ENCODE peak calls at places on chromosomes 11 and 22, in eight cellular contexts. A is pancreas, M is A549, V is fibroblast of lung, R is upper lobe of left lung, Q is HCT116, U is body of pancreas, D is brain microvascular endothelial cell. X is an unnamed sample.

GRCh38 chr22:40044102-40044869 is 49.5 kb downstream of the FAM83F start:
- DNase-seq in A (peak; percentile 96), M (peak; percentile 98), V (peak; percentile 99), R (peak; percentile 92), Q (peak; percentile 98), U (peak; percentile 97), D (peak; percentile 99), X (peak; percentile 100)

GRCh38 chr22:17779286-17780115 is 5.2 kb upstream of the BID start:
- DNase-seq in A (no peak), M (no peak), V (no peak), R (peak; percentile 54), Q (no peak), U (no peak), D (no peak), X (no peak)

GRCh38 chr11:126797801-126798200 is 202.8 kb downstream of the KIRREL3 start:
- DNase-seq in A (no peak), M (no peak), V (no peak), R (no peak), Q (no peak), U (no peak), D (no peak), X (no peak)

GRCh38 chr22:26968873-26969272 is 311.5 kb downstream of the MIAT start:
- DNase-seq in A (no peak), M (no peak), V (peak; percentile 77), R (no peak), Q (no peak), U (no peak), D (no peak), X (no peak)

GRCh38 chr11:57511741-57512430 is 3.6 kb downstream of the SLC43A1 start:
- DNase-seq in A (no peak), M (no peak), V (no peak), R (no peak), Q (no peak), U (no peak), D (no peak), X (no peak)

GRCh38 chr11:15585587-15586331 is 471.0 kb downstream of the INSC start:
- DNase-seq in A (no peak), M (no peak), V (no peak), R (no peak), Q (no peak), U (no peak), D (no peak), X (no peak)

GRCh38 chr11:107018274-107018901 is at the start of gene GUCY1A2:
- DNase-seq in A (peak; percentile 22), M (peak; percentile 6), V (peak; percentile 37), R (peak; percentile 79), Q (no peak), U (peak; percentile 14), D (no peak), X (peak; percentile 9)

GRCh38 chr11:47941907-47942558 is 38.3 kb upstream of the PTPRJ start:
- DNase-seq in A (no peak), M (peak; percentile 78), V (no peak), R (no peak), Q (no peak), U (no peak), D (no peak), X (no peak)

GRCh38 chr11:59901306-59901705 is 22.7 kb downstream of the OOSP3 start:
- DNase-seq in A (no peak), M (peak; percentile 39), V (peak; percentile 37), R (no peak), Q (peak; percentile 22), U (no peak), D (peak; percentile 95), X (peak; percentile 52)

GRCh38 chr11:115166826-115167225 is 337.4 kb downstream of the CADM1 start:
- DNase-seq in A (no peak), M (no peak), V (peak; percentile 33), R (no peak), Q (no peak), U (no peak), D (no peak), X (no peak)

DNA sequence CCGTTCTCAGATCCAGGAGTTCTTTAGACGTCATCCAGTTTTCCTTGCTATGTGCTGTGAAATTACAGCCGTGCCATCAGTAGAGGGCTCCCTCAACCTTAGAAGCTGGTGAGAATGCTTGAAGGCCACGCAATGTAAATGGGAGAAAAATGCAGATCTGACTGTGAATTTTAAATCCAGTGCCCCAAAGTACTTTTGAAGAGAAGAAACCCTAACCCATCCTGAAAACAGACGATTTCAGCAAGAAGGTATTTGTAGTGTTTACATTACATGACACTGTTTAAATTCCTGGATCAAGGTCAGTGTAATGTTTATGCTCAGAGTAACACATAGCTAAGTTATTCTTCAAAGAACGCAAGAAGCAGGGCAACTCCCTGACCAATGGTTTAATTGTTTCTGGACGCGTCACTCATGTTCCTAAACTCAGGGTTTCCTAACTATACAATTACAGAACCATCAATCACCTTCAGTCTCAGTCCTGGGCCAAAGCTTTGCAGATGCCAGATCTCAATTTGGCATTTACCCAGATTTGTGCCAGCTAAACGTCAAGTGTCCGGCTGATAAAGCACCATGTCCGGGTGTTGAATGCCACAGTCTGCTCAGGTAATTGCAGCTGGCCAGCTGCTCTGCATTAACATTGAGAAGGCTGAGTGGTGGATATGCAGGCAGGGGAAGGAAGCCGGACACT is 38.2 kb downstream of the ADAMTS8 start:
- DNase-seq in A (no peak), M (peak; percentile 52), V (peak; percentile 80), R (no peak), Q (peak; percentile 24), U (peak; percentile 66), D (peak; percentile 71), X (peak; percentile 82)
- TF ChIP-seq CTCF in A (no peak), M (peak; percentile 46), V (peak; percentile 65), R (no peak), Q (peak; percentile 37), U (no peak), D (peak; percentile 73), X (peak; percentile 64)

DNA sequence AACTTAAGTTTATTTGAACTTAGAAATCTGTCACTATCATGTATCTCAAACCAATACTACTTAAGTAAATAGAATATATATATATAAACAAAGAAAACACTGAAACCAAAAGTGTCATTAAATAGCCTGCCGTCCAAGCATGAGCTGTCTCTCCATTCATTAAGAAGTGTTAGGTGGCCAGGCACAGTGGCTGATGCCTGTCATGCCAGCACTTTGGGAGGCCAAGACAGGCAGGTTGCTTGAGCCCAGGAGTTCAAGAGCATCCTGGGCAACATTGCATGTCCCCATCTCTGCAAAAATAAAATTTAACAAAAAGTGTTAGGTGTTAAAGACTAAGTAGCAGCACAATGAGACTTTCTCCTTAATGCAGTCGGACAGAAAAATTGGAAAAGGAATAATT is 14.0 kb downstream of the CD6 start:
- DNase-seq in A (no peak), M (no peak), V (no peak), R (no peak), Q (no peak), U (no peak), D (no peak), X (no peak)
- H3K4me3 ChIP-seq in A (no peak overlapping the region), M (no peak overlapping the region), V (no peak overlapping the region), R (no peak overlapping the region), Q (no peak overlapping the region), U (no peak overlapping the region), D (no peak overlapping the region), X (no peak overlapping the region)

GRCh38 chr11:30586251-30587144 is at the start of gene MPPED2:
- DNase-seq in A (peak; percentile 62), M (peak; percentile 25), V (no peak), R (no peak), Q (no peak), U (peak; percentile 55), D (no peak), X (no peak)
- TF ChIP-seq CTCF in A (peak; percentile 11), M (peak; percentile 8), V (no peak), R (peak; percentile 66), Q (no peak), U (peak; percentile 23), D (peak; percentile 18), X (no peak)

GRCh38 chr11:44003736-44004451 is 43.9 kb upstream of the ACCSL start:
- DNase-seq in A (no peak), M (no peak), V (no peak), R (peak; percentile 29), Q (no peak), U (no peak), D (no peak), X (no peak)

GRCh38 chr11:44002191-44003093 is 45.3 kb upstream of the ACCSL start:
- DNase-seq in A (no peak), M (no peak), V (no peak), R (no peak), Q (no peak), U (no peak), D (no peak), X (no peak)

GRCh38 chr11:44005076-44005800 is 42.5 kb upstream of the ACCSL start:
- DNase-seq in A (no peak), M (no peak), V (no peak), R (no peak), Q (no peak), U (no peak), D (no peak), X (no peak)

GRCh38 chr11:44005956-44006355 is 41.8 kb upstream of the ACCSL start:
- DNase-seq in A (no peak), M (no peak), V (no peak), R (no peak), Q (no peak), U (no peak), D (no peak), X (no peak)

DNA sequence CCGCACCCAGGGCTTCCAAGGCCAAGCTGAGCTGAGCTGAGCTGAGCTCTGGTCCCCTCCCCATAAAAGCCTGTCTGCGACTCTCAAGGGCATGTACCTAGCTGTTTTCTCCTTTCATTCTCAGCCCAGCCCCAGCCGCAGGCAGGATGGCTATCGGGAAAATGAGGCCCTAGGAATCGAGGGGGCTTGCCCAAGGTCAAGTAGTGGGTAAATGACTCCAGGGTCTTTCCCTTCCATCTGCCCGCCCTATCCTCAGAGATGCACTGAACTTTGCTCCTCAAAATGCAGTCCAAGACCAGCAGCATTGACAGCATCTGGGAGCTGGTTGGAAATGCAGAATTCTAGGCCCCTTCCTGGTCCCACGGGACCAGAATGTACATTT is 43.3 kb upstream of the ACCSL start:
- DNase-seq in A (no peak), M (no peak), V (no peak), R (no peak), Q (no peak), U (no peak), D (no peak), X (no peak)
- H3K4me3 ChIP-seq in A (no peak overlapping the region), M (no peak overlapping the region), V (no peak overlapping the region), R (no peak overlapping the region), Q (no peak overlapping the region), U (no peak overlapping the region), D (no peak overlapping the region), X (no peak overlapping the region)

X was measured in cardiac fibroblast.